ENCODE peak calls at places on chromosomes 2 and 18, in eight cellular contexts. H is mammary epithelial cell, B is A549, I is heart right ventricle, A is cardiac muscle cell, J is adrenal gland, C is hepatocyte, X is OCI-LY7. U is an unnamed sample. For H3K4me1, the result is how much of the 10 kb centered on the place peaks cover.

GRCh38 chr2:237884681-237885080 is 25.3 kb downstream of the RAMP1 start:
- DNase-seq in B (no peak), C (no peak), I (no peak), J (no peak), A (no peak), X (no peak), H (no peak), U (no peak)

GRCh38 chr2:15941483-15941853 is 1.1 kb downstream of the MYCN start:
- DNase-seq in H (peak), X (no peak), I (no peak), B (peak), C (peak), J (no peak), A (no peak), U (no peak)

GRCh38 chr2:190138032-190138431 is 75.5 kb upstream of the MSTN start:
- DNase-seq in C (no peak), X (no peak), I (no peak), H (no peak), A (no peak), B (no peak), J (no peak), U (no peak)

GRCh38 chr2:190922411-190922810 is 41.8 kb downstream of the GLS start:
- DNase-seq in J (no peak), C (no peak), I (no peak), B (no peak), H (no peak), A (peak), X (no peak), U (no peak)

GRCh38 chr2:205743982-205744644 is 61.8 kb downstream of the NRP2 start:
- DNase-seq in J (peak), B (no peak), I (no peak), C (no peak), A (peak), X (no peak), H (no peak), U (no peak)

GRCh38 chr18:70907673-70908072 is 618.8 kb downstream of the SOCS6 start:
- DNase-seq in I (no peak), A (peak), J (no peak), X (no peak), C (no peak), H (no peak), B (peak), U (no peak)

GRCh38 chr2:235659767-235660322 is 166.0 kb downstream of the AGAP1 start:
- DNase-seq in B (no peak), X (no peak), A (peak), I (no peak), J (no peak), H (peak), C (peak), U (peak)

GRCh38 chr2:27716301-27717069 is 52.8 kb downstream of the SLC4A1AP start:
- DNase-seq in I (no peak), H (no peak), X (no peak), J (peak), A (no peak), C (no peak), B (no peak), U (peak)

GRCh38 chr18:3683483-3683882 is 233.5 kb downstream of the TGIF1 start:
- DNase-seq in H (no peak), X (no peak), B (no peak), I (no peak), J (no peak), A (no peak), C (no peak), U (no peak)

GRCh38 chr2:104371084-104371483 is 482.8 kb upstream of the POU3F3 start:
- DNase-seq in A (no peak), B (no peak), X (no peak), I (no peak), J (no peak), C (no peak), H (no peak), U (no peak)

GRCh38 chr2:234676109-234676858 is 179.4 kb upstream of the ARL4C start:
- DNase-seq in I (no peak), J (no peak), X (no peak), C (no peak), H (peak), A (no peak), B (no peak), U (peak)

GRCh38 chr2:173232956-173233744 is 121.5 kb upstream of the CDCA7 start:
- DNase-seq in I (no peak), H (no peak), J (no peak), X (no peak), B (no peak), A (peak), C (no peak), U (no peak)

GRCh38 chr2:98730053-98730850 is 680 bp downstream of the MGAT4A start:
- DNase-seq in I (peak), J (peak), C (peak), X (peak), B (no peak), H (no peak), A (no peak), U (peak)

GRCh38 chr2:38174646-38175096 is 98.7 kb upstream of the CYP1B1 start:
- DNase-seq in A (peak), J (no peak), I (no peak), B (no peak), C (peak), X (no peak), H (peak), U (no peak)

GRCh38 chr2:159516241-159516758 is 100.0 kb downstream of the BAZ2B start:
- DNase-seq in A (peak), B (peak), J (no peak), I (no peak), X (peak), H (peak), C (peak), U (no peak)

GRCh38 chr2:216426166-216426777 is 14.0 kb downstream of the SMARCAL1 start:
- DNase-seq in X (no peak), C (no peak), A (peak), B (no peak), J (no peak), H (no peak), I (no peak), U (no peak)

DNA sequence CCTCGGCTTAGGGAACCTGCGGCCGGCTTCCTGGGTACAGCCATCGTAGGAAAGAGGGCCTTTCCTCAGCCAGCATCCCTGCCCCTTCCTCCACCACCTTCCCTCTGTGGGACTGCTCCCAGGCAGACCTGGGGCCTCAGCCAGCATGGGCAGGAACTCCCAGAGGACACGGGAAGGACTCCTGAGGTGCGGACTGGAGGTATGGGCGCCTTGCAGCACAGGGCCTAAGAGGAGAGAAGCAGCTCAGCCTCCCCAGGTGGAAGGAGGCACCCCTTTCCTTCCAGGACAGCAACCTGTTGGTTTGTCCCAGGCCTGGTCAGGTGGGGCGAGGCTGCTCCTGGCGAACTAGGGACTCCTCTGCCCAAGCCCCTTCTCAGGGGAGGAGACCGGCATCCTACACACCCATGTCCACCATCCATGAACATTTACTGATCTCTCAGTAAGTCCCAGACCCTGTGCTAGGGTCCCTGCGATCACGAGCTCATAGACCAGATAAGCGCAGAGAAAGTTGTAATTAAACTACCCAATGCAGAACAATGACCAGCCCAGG is 98.9 kb upstream of the ID2 start:
- DNase-seq in H (no peak), J (peak), X (peak), I (no peak), A (no peak), B (no peak), C (no peak), U (no peak)
- H3K27ac ChIP-seq in H (no peak), J (peak), X (peak), I (peak), A (peak), B (no peak), C (peak), U (peak)

DNA sequence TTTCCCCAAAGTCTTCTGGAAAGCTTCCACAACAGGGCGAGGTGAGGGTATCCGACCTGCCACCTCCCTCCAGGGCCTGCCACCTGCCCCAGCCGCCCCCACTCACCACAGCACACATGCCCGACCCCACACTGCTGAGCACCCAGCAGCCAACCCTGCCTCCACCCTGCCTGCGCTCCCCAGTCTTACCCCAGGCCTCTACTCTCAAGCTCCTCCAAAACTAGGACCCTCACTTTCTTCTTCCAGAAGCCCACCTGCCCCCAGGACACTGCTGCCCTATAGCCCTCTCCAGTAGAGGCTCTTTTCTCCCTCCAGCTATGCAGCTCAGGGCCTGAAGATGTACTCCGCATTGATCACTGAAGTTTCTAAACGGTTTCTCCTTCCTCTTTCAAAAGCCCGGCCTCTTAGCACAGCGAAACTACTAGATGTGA is 128.9 kb upstream of the SLC1A4 start:
- DNase-seq in H (no peak), J (no peak), C (no peak), I (no peak), A (no peak), X (peak), B (no peak), U (no peak)
- H3K4me1 ChIP-seq in H (under half), J (under half), C (under half), I (under half), A (under half), X (half or more), B (under half), U (under half)

GRCh38 chr2:128316777-128317185 is 1.9 kb downstream of the HS6ST1 start:
- DNase-seq in B (no peak), J (peak), I (no peak), C (peak), A (no peak), H (peak), X (no peak), U (peak)

GRCh38 chr2:128314348-128315121 is 4.1 kb downstream of the HS6ST1 start:
- DNase-seq in I (peak), J (peak), C (peak), A (no peak), B (no peak), X (no peak), H (no peak), U (peak)

GRCh38 chr2:128317186-128317897 is 1.3 kb downstream of the HS6ST1 start:
- DNase-seq in J (peak), B (no peak), I (no peak), X (peak), C (peak), A (no peak), H (peak), U (peak)

GRCh38 chr2:128315122-128315828 is 3.4 kb downstream of the HS6ST1 start:
- DNase-seq in B (no peak), J (peak), A (no peak), C (peak), X (no peak), H (no peak), I (no peak), U (peak)

GRCh38 chr2:128315829-128316776 is 2.6 kb downstream of the HS6ST1 start:
- DNase-seq in B (no peak), C (peak), A (peak), X (peak), J (peak), H (no peak), I (peak), U (peak)
- TF ChIP-seq CTCF in B (no peak), C (no peak), A (no peak), X (no peak), J (no peak), H (no peak), I (no peak), U (no peak)

GRCh38 chr2:96083064-96083889 is 33.1 kb downstream of the ADRA2B start:
- DNase-seq in J (peak), A (no peak), I (peak), C (no peak), X (no peak), H (no peak), B (no peak), U (peak)
- H3K27ac ChIP-seq in J (no peak), A (no peak), I (peak), C (no peak), X (no peak), H (no peak), B (no peak), U (peak)

DNA sequence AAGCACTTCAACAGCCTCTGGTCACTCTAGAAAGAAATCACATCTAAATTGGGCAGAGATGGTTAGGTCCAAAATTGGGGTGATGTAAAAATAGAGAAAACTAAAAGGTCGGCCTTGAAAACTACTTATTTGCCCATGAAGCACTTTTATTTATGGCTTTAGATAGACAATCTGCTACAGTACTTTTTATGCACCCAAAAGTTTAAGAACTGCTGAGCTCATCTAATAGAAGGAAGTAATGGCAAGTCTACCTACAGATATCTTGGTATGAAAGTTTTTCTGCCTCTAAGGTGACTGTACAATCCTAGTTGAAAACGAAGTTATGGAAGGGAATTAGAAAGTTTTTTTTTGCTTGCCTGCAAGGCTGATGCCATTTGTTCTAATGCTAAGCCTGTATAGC is 46.2 kb downstream of the SPHKAP start:
- DNase-seq in C (no peak), B (no peak), X (no peak), A (no peak), J (no peak), H (no peak), I (no peak), U (no peak)
- H3K4me1 ChIP-seq in C (under half), B (under half), X (under half), A (under half), J (under half), H (under half), I (under half), U (under half)

GRCh38 chr2:117537030-117537429 is 277.5 kb upstream of the DDX18 start:
- DNase-seq in H (no peak), C (no peak), A (no peak), J (no peak), B (no peak), X (no peak), I (no peak), U (no peak)

DNA sequence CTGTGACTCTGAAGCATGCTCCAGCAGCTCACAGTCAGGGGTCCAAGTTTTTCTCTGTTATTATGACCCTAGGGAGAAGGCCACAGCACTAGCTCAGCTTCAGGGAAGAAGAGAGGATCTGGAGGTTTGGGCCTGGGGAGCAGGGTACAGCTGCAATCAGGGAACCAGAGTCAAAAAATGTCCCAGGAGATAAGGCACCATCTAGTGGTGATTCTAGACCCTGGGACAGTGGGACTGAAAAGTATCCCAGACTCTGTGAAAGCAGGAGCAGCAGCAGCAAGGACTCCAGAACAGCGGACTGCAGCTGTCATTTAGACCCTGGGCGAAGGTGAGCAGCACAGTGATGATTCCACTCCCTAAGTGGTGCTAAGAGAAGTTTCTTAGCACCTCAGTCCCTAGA is 278.4 kb upstream of the DDX18 start:
- DNase-seq in B (no peak), H (no peak), X (peak), A (no peak), I (no peak), C (peak), J (no peak), U (no peak)
- TF ChIP-seq CTCF in B (peak), H (peak), X (peak), A (no peak), I (peak), C (peak), J (peak), U (no peak)

DNA sequence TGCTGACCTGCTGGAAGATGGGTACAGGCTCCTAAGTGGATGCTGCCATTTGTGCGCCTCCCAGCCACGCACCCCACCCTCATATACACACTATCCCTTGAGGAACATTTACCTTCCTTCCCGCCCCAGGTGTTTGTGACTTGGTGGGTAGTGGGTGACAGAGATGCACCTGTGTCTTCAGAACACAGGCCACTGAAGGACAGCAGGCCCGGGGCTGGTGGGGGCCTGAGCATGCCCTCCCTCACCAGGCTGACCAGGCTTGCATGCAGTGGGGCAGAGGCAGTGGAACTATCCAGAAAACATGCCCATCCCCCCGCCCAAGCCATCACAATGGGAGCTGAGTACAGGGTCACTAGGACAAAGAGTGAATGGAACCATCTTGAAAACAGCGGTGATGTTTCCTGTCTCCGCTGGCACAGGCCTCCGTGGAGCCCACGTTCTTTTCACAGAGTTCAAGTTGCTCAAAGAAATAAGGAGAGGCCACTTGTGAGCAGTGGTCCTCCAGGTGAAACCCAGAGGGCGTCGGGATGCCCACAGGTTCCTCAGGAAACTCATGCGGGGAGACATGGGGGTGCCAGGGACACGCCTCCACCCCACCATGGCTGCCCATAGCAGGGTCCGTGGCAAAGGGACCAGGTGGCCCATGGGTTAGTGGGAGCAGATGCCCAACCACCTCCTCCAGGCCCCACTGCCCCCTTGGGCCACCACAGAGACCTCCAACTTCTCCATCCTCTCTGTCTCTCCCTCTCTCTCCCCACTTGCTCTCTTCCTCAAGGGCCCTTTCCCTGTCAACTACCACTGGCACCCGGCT is 90.9 kb downstream of the MALT1 start:
- DNase-seq in H (no peak), J (peak), I (no peak), C (no peak), X (no peak), A (no peak), B (no peak), U (peak)
- H3K27ac ChIP-seq in H (no peak), J (no peak), I (peak), C (no peak), X (no peak), A (no peak), B (no peak), U (peak)

U was measured in right atrium auricular region.